ENCODE peak calls at places on chromosomes 13 and 19, in ten cellular contexts. P is gastrocnemius medialis; N is ascending aorta; C is foreskin keratinocyte; A is astrocyte; H is adrenal gland; J is B cell; K is dorsolateral prefrontal cortex; X is CD8-positive, alpha-beta T cell; G is AG04450. Q is an unnamed sample.

GRCh38 chr19:30645946-30646577 is 273.9 kb downstream of the ZNF536 start:
- DNase-seq in H (no peak), P (no peak), N (peak; percentile 0), A (no peak), K (no peak), C (no peak), J (no peak), X (no peak), G (no peak), Q (no peak)

GRCh38 chr19:2724148-2724557 is 3.0 kb upstream of the DIRAS1 start:
- DNase-seq in A (no peak), C (no peak), K (no peak), X (no peak), N (no peak), H (no peak), G (no peak), P (no peak), J (no peak), Q (no peak)

GRCh38 chr13:101434486-101434885 is 18.0 kb upstream of the ITGBL1 start:
- DNase-seq in C (no peak), J (no peak), P (no peak), A (peak; percentile 77), N (no peak), K (no peak), G (no peak), X (no peak), H (no peak), Q (no peak)

GRCh38 chr19:18514800-18515682 is 6.8 kb downstream of the ELL start:
- DNase-seq in J (no peak), G (no peak), C (peak; percentile 6), N (peak; percentile 86), K (no peak), P (no peak), X (no peak), H (peak; percentile 89), A (no peak), Q (peak; percentile 37)

GRCh38 chr13:105611424-105611823 is 924.0 kb downstream of the EFNB2 start:
- DNase-seq in P (no peak), X (no peak), H (no peak), N (no peak), C (peak; percentile 36), K (no peak), A (peak; percentile 92), J (no peak), G (peak; percentile 4), Q (peak; percentile 70)

GRCh38 chr19:38719761-38720558 is 24.3 kb downstream of the CAPN12 start:
- DNase-seq in K (no peak), P (no peak), J (no peak), C (no peak), X (no peak), A (peak; percentile 59), N (no peak), G (no peak), H (no peak), Q (no peak)

GRCh38 chr13:96984061-96984508 is 10.2 kb downstream of the OXGR1 start:
- DNase-seq in C (peak; percentile 44), K (no peak), A (no peak), X (no peak), H (peak; percentile 85), N (no peak), P (no peak), G (no peak), J (no peak), Q (no peak)

GRCh38 chr19:41366089-41366488 is 2.1 kb upstream of the B9D2 start:
- DNase-seq in A (no peak), H (no peak), J (no peak), C (no peak), K (no peak), N (no peak), G (no peak), X (no peak), P (no peak), Q (no peak)

GRCh38 chr13:31174018-31174417 is 12.3 kb upstream of the HSPH1 start:
- DNase-seq in A (peak; percentile 30), C (no peak), X (no peak), H (no peak), K (no peak), J (no peak), G (peak; percentile 51), P (no peak), N (no peak), Q (no peak)
- TF ChIP-seq CTCF in A (no peak), C (peak; percentile 48), X (no peak), H (no peak), K (peak; percentile 49), J (no peak), G (peak; percentile 49), P (no peak), N (no peak), Q (peak; percentile 13)

GRCh38 chr13:22757530-22758120 is 423.2 kb upstream of the SGCG start:
- DNase-seq in X (no peak), K (no peak), A (no peak), J (no peak), P (no peak), N (no peak), G (no peak), C (no peak), H (no peak), Q (no peak)
- TF ChIP-seq CTCF in X (no peak), K (peak; percentile 50), A (peak; percentile 40), J (no peak), P (no peak), N (peak; percentile 28), G (peak; percentile 8), C (peak; percentile 58), H (peak; percentile 45), Q (no peak)

GRCh38 chr19:46488551-46488950 is 7.1 kb downstream of the PNMA8B start:
- DNase-seq in J (no peak), C (no peak), H (no peak), G (no peak), N (no peak), K (no peak), X (no peak), P (no peak), A (no peak), Q (no peak)

GRCh38 chr19:46490774-46491173 is 4.9 kb downstream of the PNMA8B start:
- DNase-seq in J (no peak), K (no peak), P (no peak), G (no peak), C (no peak), N (no peak), X (no peak), H (no peak), A (no peak), Q (no peak)

GRCh38 chr19:46487178-46487801 is 8.4 kb downstream of the PNMA8B start:
- DNase-seq in X (no peak), A (no peak), P (no peak), N (no peak), H (peak; percentile 43), K (no peak), C (no peak), G (no peak), J (no peak), Q (no peak)

GRCh38 chr19:46487802-46488445 is 7.7 kb downstream of the PNMA8B start:
- DNase-seq in G (no peak), A (no peak), P (peak; percentile 51), K (peak; percentile 82), X (peak; percentile 72), H (peak; percentile 85), J (peak; percentile 60), N (peak; percentile 90), C (no peak), Q (no peak)

DNA sequence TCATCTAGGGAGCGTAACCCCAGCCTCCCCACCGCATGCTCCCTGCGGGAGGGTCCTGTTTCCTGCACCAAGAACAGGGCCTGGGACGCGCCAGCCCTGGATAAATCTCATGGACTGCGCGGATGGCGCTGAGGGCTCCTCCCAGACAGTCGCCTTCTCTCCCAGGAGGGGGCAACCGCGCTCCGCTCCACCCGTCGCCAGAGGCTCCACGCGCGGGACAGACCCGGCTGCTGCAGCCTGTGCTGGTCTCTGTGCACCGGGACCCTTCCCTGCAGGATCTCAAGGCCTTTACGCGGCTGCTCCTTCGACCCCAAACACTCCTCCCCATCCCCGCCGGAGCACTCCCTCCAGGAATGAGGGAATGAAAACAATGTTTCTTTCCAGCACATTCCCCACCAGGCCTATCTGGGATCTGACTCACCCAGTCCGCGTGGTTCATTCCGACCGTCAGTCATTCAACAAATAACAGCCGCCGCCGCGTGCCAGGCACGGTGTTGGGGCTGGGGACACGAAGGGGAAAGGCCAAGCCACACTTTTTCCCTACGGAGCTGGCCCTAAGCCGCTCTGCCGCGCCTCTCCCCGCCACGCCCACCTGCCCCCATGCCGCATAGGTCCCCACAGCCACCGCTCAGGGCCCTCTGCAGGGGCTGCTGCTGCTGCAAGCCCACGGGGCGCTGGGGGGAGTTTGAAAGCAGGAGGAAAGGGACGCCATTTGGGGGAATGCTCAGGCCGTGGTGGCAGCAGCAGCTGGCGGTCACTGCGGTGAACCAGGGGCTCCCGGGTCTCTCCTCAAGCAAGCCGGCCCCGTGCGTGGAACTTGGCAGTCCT is 6.0 kb downstream of the PNMA8B start:
- DNase-seq in X (no peak), P (no peak), H (peak; percentile 82), C (no peak), J (no peak), A (peak; percentile 76), N (peak; percentile 83), G (no peak), K (peak; percentile 60), Q (no peak)
- TF ChIP-seq CTCF in X (no peak), P (no peak), H (peak; percentile 71), C (peak; percentile 37), J (no peak), A (no peak), N (no peak), G (peak; percentile 37), K (peak; percentile 56), Q (peak; percentile 37)

GRCh38 chr13:74796126-74796643 is 662.0 kb upstream of the KLF12 start:
- DNase-seq in X (no peak), A (no peak), P (no peak), H (no peak), K (peak; percentile 17), C (no peak), J (no peak), G (no peak), N (no peak), Q (no peak)
- TF ChIP-seq CTCF in X (no peak), A (no peak), P (no peak), H (no peak), K (no peak), C (no peak), J (no peak), G (no peak), N (no peak), Q (no peak)

GRCh38 chr19:1469936-1470863 is 8.8 kb downstream of the C19orf25 start:
- DNase-seq in C (no peak), H (no peak), N (no peak), K (peak; percentile 45), A (no peak), G (no peak), P (no peak), J (peak; percentile 68), X (peak; percentile 67), Q (no peak)
- TF ChIP-seq CTCF in C (no peak), H (no peak), N (no peak), K (no peak), A (no peak), G (no peak), P (no peak), J (no peak), X (no peak), Q (no peak)